ENCODE peak calls at places on chromosome 10, in ten cellular contexts. S is T1000; L is DMS153; E is activated T-helper 1 cell treated with anti-CD3 and anti-CD28 coated beads, Interleukin-12 subunit alpha, Interleukin-12 subunit beta, Interleukin-2, Interleukin-4 antibody, amounts not matched to agents 30 ng/mL and 10 ng/mL and 1 ng/mL, durations not matched to agents 14 hours and 24 hours and 36 hours; M is Ammon's horn; U is MCF 10A; K is effector CD4-positive, alpha-beta T cell; B is COR-L47; P is small intestine; X is mesothelial cell of epicardium. C is an unnamed sample.

GRCh38 chr10:16592327-16592854 is 70.7 kb upstream of the C1QL3 start:
- DNase-seq in B (no peak), M (no peak), K (no peak), X (no peak), U (no peak), P (no peak), E (no peak), S (no peak), L (no peak), C (no peak)

GRCh38 chr10:105188737-105189463 is 547.8 kb downstream of the SORCS3 start:
- DNase-seq in B (no peak), X (no peak), K (no peak), U (peak; percentile 73), S (peak; percentile 9), E (no peak), P (no peak), M (peak; percentile 61), L (no peak), C (no peak)

GRCh38 chr10:100009283-100009792 is 409 bp downstream of the DNMBP start:
- DNase-seq in X (peak; percentile 72), B (peak; percentile 4), E (no peak), U (peak; percentile 53), M (peak; percentile 60), K (no peak), L (no peak), S (no peak), P (peak; percentile 61), C (no peak)

GRCh38 chr10:124696446-124697392 is 47.5 kb downstream of the FAM53B start:
- DNase-seq in U (no peak), M (no peak), K (no peak), B (no peak), E (peak; percentile 29), P (peak; percentile 42), L (no peak), X (no peak), S (no peak), C (no peak)

GRCh38 chr10:42954776-42955492 is 121.9 kb upstream of the RET start:
- DNase-seq in B (no peak), X (peak; percentile 20), S (no peak), L (no peak), U (no peak), K (no peak), E (no peak), M (no peak), P (no peak), C (peak; percentile 22)

GRCh38 chr10:97974108-97974507 is 56.3 kb downstream of the CRTAC1 start:
- DNase-seq in M (peak; percentile 26), S (no peak), B (no peak), K (no peak), E (no peak), P (no peak), L (no peak), U (no peak), X (no peak), C (no peak)

GRCh38 chr10:44382131-44382858 is 2.6 kb downstream of the CXCL12 start:
- DNase-seq in M (no peak), P (no peak), L (no peak), E (no peak), B (no peak), K (no peak), S (no peak), X (peak; percentile 35), U (no peak), C (no peak)

GRCh38 chr10:29392376-29393021 is 103.6 kb downstream of the LYZL1 start:
- DNase-seq in E (no peak), K (no peak), X (peak; percentile 57), S (no peak), L (peak; percentile 8), P (peak; percentile 40), U (peak; percentile 68), M (peak; percentile 37), B (peak; percentile 32), C (no peak)

GRCh38 chr10:15197276-15197675 is 28.8 kb upstream of the NMT2 start:
- DNase-seq in E (no peak), M (no peak), S (no peak), P (no peak), K (no peak), L (no peak), U (no peak), X (no peak), B (no peak), C (no peak)

GRCh38 chr10:103241262-103242011 is 4.2 kb upstream of the RPEL1 start:
- DNase-seq in U (peak; percentile 76), M (peak; percentile 56), K (no peak), L (peak; percentile 25), S (no peak), B (peak; percentile 31), X (no peak), E (peak; percentile 33), P (peak; percentile 98), C (no peak)

GRCh38 chr10:71542476-71542875 is 145.8 kb downstream of the CDH23 start:
- DNase-seq in E (no peak), S (no peak), U (no peak), L (no peak), P (no peak), B (no peak), K (no peak), M (no peak), X (no peak), C (no peak)

GRCh38 chr10:15725603-15726002 is 5.9 kb upstream of the ITGA8 start:
- DNase-seq in L (no peak), K (no peak), B (peak; percentile 1), E (no peak), S (no peak), X (no peak), U (peak; percentile 53), P (peak; percentile 23), M (peak; percentile 77), C (no peak)

GRCh38 chr10:97508342-97508741 is 9.6 kb downstream of the UBTD1 start:
- DNase-seq in M (no peak), X (no peak), E (no peak), K (no peak), L (no peak), B (no peak), P (no peak), S (no peak), U (no peak), C (no peak)

GRCh38 chr10:97426776-97427570 is 982 bp downstream of the PGAM1 start:
- DNase-seq in P (no peak), E (no peak), K (no peak), X (no peak), B (no peak), S (no peak), L (no peak), U (no peak), M (no peak), C (no peak)

GRCh38 chr10:45553613-45554012 is 119.0 kb downstream of the ZFAND4 start:
- DNase-seq in E (no peak), U (no peak), B (no peak), M (no peak), K (no peak), P (no peak), L (no peak), S (no peak), X (no peak), C (no peak)

GRCh38 chr10:132785433-132786278 is at the start of gene NKX6-2:
- DNase-seq in S (no peak), X (no peak), L (no peak), B (no peak), P (no peak), K (no peak), U (no peak), E (no peak), M (peak; percentile 60), C (no peak)

GRCh38 chr10:3886666-3887251 is 101.8 kb upstream of the KLF6 start:
- DNase-seq in S (peak; percentile 29), K (no peak), M (no peak), L (no peak), B (no peak), P (peak; percentile 90), X (no peak), E (no peak), U (peak; percentile 36), C (no peak)

GRCh38 chr10:13559124-13559700 is 27.6 kb upstream of the PRPF18 start:
- DNase-seq in M (no peak), B (no peak), P (no peak), E (no peak), X (no peak), S (no peak), L (no peak), U (no peak), K (no peak), C (no peak)

GRCh38 chr10:75050520-75050919 is 60.9 kb upstream of the SAMD8 start:
- DNase-seq in P (no peak), K (no peak), U (no peak), M (no peak), L (no peak), B (no peak), X (no peak), S (no peak), E (no peak), C (no peak)

C was measured in H1.